ENCODE peak calls at places on chromosomes 6 and 20, in seven cellular contexts. Q is ascending aorta, O is WERI-Rb-1, V is left ventricle myocardium inferior, F is body of pancreas, D is hepatocyte, L is mesendoderm. M is an unnamed sample.

GRCh38 chr20:48698507-48699267 is 129.1 kb downstream of the PREX1 start:
- DNase-seq in Q (no peak), O (peak), V (no peak), F (no peak), D (no peak), L (peak), M (no peak)

GRCh38 chr20:58349586-58349985 is 39.4 kb upstream of the VAPB start:
- DNase-seq in Q (no peak), O (no peak), V (no peak), F (no peak), D (no peak), L (no peak), M (no peak)

GRCh38 chr6:117344444-117345291 is 79.3 kb downstream of the VGLL2 start:
- DNase-seq in Q (no peak), O (no peak), V (no peak), F (peak), D (no peak), L (no peak), M (no peak)

GRCh38 chr20:33481431-33481941 is 8.4 kb upstream of the CBFA2T2 start:
- DNase-seq in Q (no peak), O (no peak), V (no peak), F (no peak), D (no peak), L (no peak), M (no peak)

GRCh38 chr6:107709341-107709740 is 114.8 kb downstream of the SCML4 start:
- DNase-seq in Q (no peak), O (no peak), V (no peak), F (no peak), D (no peak), L (no peak), M (no peak)

GRCh38 chr20:19774086-19774933 is 16.3 kb downstream of the RIN2 start:
- DNase-seq in Q (no peak), O (no peak), V (no peak), F (no peak), D (no peak), L (peak), M (no peak)

GRCh38 chr6:31579546-31580445 is 2.4 kb downstream of the LTB start:
- DNase-seq in Q (no peak), O (no peak), V (no peak), F (no peak), D (no peak), L (no peak), M (no peak)

GRCh38 chr6:1763411-1763810 is 153.7 kb downstream of the FOXC1 start:
- DNase-seq in Q (no peak), O (no peak), V (no peak), F (no peak), D (no peak), L (no peak), M (no peak)

GRCh38 chr6:43774776-43775583 is 5.0 kb downstream of the VEGFA start:
- DNase-seq in Q (no peak), O (peak), V (peak), F (peak), D (peak), L (peak), M (no peak)

GRCh38 chr6:13338038-13338437 is 9.7 kb upstream of the TBC1D7 start:
- DNase-seq in Q (no peak), O (no peak), V (no peak), F (no peak), D (no peak), L (no peak), M (no peak)

GRCh38 chr6:121504227-121504626 is 68.8 kb downstream of the GJA1 start:
- DNase-seq in Q (no peak), O (no peak), V (no peak), F (no peak), D (peak), L (no peak), M (no peak)

GRCh38 chr20:19806806-19807691 is 49.0 kb downstream of the RIN2 start:
- DNase-seq in Q (no peak), O (no peak), V (no peak), F (peak), D (no peak), L (no peak), M (no peak)

GRCh38 chr6:107114872-107115694 is at the start of gene BEND3:
- DNase-seq in Q (no peak), O (peak), V (peak), F (peak), D (peak), L (peak), M (no peak)

GRCh38 chr6:15137086-15137485 is 108.8 kb upstream of the JARID2 start:
- DNase-seq in Q (no peak), O (no peak), V (no peak), F (no peak), D (no peak), L (no peak), M (no peak)

GRCh38 chr20:61727761-61728160 is 337.9 kb downstream of the TAF4 start:
- DNase-seq in Q (no peak), O (no peak), V (no peak), F (no peak), D (no peak), L (no peak), M (no peak)

GRCh38 chr20:8291873-8292272 is 159.8 kb downstream of the PLCB1 start:
- DNase-seq in Q (no peak), O (no peak), V (no peak), F (no peak), D (no peak), L (no peak), M (no peak)

GRCh38 chr6:108497883-108498282 is 62.8 kb upstream of the FOXO3 start:
- DNase-seq in Q (no peak), O (peak), V (no peak), F (peak), D (peak), L (peak), M (no peak)

GRCh38 chr20:58389324-58389967 is 417 bp downstream of the VAPB start:
- DNase-seq in Q (no peak), O (peak), V (peak), F (peak), D (peak), L (peak), M (no peak)

GRCh38 chr6:43247115-43247999 is 4.1 kb downstream of the TTBK1 start:
- DNase-seq in Q (no peak), O (peak), V (peak), F (peak), D (peak), L (peak), M (peak)

GRCh38 chr6:134317471-134318131 is at the start of gene SGK1:
- DNase-seq in Q (no peak), O (no peak), V (no peak), F (peak), D (peak), L (peak), M (peak)

GRCh38 chr6:139882234-139882633 is 507.8 kb upstream of the CITED2 start:
- DNase-seq in Q (no peak), O (peak), V (no peak), F (no peak), D (no peak), L (peak), M (no peak)

GRCh38 chr6:145539831-145540230 is 195.5 kb downstream of the EPM2A start:
- DNase-seq in Q (no peak), O (no peak), V (no peak), F (no peak), D (no peak), L (no peak), M (no peak)

GRCh38 chr6:145544031-145544430 is 191.3 kb downstream of the EPM2A start:
- DNase-seq in Q (no peak), O (no peak), V (no peak), F (peak), D (peak), L (no peak), M (no peak)

GRCh38 chr6:145544514-145544913 is 190.8 kb downstream of the EPM2A start:
- DNase-seq in Q (no peak), O (no peak), V (no peak), F (no peak), D (no peak), L (no peak), M (no peak)

GRCh38 chr6:145538996-145539395 is 196.3 kb downstream of the EPM2A start:
- DNase-seq in Q (no peak), O (no peak), V (no peak), F (no peak), D (no peak), L (no peak), M (no peak)

GRCh38 chr6:145540741-145541140 is 194.6 kb downstream of the EPM2A start:
- DNase-seq in Q (no peak), O (no peak), V (no peak), F (no peak), D (no peak), L (no peak), M (no peak)
- H3K27ac ChIP-seq in Q (no peak), O (no peak), V (no peak), F (no peak), D (no peak), L (no peak), M (no peak)

DNA sequence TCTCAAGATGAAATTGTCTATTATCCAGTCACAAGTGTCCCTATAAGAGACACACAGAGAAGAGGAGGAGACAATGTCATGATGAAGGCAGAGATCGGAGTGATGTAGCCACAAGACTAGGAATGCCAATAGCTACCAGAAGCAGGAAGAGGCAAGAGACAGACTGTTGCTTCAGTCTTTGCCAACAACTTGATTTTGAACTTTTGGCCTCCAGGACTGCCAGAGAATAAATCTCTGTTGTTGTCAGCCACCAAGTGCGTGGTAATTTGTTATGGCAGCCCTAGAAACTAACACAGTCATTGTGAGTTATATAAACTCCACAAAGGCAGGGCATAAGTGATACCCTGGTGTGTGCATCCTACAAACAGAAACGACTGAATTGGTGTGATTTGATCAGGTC is 517.0 kb downstream of the BTBD3 start:
- DNase-seq in Q (no peak), O (no peak), V (no peak), F (no peak), D (no peak), L (no peak), M (no peak)
- H3K27ac ChIP-seq in Q (no peak), O (no peak), V (no peak), F (no peak), D (peak), L (no peak), M (no peak)

DNA sequence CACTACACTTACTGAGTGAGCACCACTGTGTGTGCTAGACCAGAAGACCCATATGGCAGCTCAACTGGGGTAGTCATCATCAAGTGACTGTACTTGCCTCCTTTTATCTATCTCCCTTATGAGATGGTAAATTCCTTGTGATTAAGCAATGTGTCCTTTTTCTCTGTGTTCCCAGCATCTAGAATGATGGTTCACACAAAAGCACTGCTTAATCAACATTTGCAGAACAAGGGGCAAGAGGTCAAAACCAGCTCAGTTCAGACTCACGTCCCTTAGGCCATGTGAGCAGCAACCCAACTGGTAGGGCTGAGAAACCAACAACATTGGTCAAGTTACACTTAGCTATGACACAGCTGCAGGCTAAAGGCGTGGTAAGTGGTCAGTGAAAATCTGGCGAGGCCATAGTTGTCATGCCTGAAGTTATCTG is 10.0 kb downstream of the TRAM2 start:
- DNase-seq in Q (no peak), O (no peak), V (no peak), F (no peak), D (peak), L (peak), M (no peak)
- H3K27ac ChIP-seq in Q (peak), O (no peak), V (peak), F (no peak), D (peak), L (no peak), M (no peak)

DNA sequence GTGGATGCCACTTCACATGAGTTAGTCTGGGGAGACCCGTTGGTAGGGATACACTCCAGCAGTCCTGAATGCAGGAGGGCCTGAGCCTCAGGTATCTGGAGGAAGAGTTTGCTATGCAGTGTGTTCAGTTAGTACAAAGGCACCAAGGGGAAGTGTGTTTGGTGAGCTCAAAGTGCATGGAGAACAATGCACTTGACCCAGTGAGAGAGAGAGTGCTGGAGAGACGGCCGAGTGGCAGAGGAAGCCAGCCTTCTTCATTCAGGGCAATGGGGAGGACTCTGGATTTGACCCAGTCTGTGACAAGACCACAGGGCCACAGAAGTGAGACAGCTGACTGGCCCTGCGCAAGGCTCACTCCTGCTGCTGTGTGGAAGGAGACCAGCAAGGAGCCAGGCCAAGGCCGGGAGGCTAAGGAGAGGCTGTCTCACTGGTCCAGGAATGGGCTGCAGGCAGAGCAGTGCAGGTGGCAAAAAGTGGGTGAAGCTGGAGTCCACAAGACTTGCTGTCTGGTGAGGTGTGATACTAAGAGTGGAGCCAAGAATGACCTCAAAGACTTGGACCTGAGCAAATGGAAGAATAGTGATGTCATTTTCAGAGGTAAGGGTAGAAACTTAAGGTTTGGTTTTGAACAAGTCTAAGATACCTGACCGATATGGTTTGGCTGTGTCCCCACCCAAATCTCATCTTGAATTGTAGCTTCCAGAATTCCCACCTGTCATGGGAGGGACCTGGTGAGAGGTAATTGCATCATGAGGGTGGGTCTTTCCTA is 38.0 kb downstream of the PDE10A start:
- DNase-seq in Q (no peak), O (no peak), V (no peak), F (no peak), D (no peak), L (no peak), M (no peak)
- H3K27ac ChIP-seq in Q (no peak), O (no peak), V (no peak), F (no peak), D (no peak), L (no peak), M (no peak)

GRCh38 chr6:17706580-17707370 is at the start of gene NUP153:
- DNase-seq in Q (peak), O (peak), V (peak), F (peak), D (peak), L (peak), M (peak)

GRCh38 chr6:17703256-17703694 is 3.5 kb downstream of the NUP153 start:
- DNase-seq in Q (no peak), O (no peak), V (no peak), F (peak), D (peak), L (no peak), M (no peak)

GRCh38 chr6:17705428-17705777 is 1.3 kb downstream of the NUP153 start:
- DNase-seq in Q (no peak), O (no peak), V (no peak), F (peak), D (peak), L (peak), M (no peak)

GRCh38 chr6:17707371-17707651 is 586 bp upstream of the NUP153 start:
- DNase-seq in Q (no peak), O (no peak), V (no peak), F (no peak), D (no peak), L (no peak), M (no peak)

DNA sequence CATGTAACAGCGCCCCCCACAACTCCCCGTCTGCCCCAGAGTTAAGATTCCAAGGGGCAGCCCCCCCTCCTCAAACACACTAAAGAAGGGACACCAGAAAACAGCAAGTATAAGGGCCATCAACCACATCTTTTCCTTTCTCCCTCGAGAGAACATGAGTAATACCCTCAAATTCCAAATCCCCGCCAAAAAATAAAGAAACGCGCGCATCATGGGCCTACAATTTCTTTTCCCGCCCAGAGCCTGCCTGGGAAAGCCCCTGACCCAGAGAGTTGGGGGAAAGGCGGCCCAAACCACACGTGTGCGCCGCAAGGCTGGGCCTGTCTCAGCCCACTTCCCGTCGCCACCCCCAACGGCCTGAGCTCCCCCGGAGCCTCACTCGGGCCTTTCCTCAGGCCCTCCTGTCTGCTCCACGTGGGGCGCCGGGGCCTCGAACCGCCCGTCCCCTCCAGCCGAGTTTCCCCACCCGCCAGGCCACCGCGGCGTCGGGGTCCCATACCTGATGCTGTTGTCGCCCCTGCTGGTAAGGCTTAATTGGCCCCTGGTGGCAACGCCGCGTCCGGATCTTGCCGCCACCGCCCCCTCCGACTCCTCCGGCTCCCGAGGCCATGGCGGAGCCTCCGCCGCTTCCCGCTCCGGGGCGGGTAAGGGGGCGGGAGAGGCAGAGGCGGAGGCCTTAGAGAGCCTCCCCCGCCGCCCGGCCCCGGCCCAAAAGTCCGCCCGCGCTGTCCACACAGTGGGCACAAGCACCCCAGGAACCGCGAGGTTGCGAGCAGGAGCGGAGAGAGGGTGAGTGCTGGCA is 746 bp downstream of the NUP153 start:
- DNase-seq in Q (no peak), O (peak), V (peak), F (peak), D (peak), L (peak), M (peak)
- H3K27ac ChIP-seq in Q (peak), O (peak), V (peak), F (peak), D (peak), L (peak), M (peak)

GRCh38 chr6:125780540-125781306 is 10.0 kb upstream of the NCOA7 start:
- DNase-seq in Q (no peak), O (peak), V (peak), F (peak), D (peak), L (peak), M (no peak)
- H3K27ac ChIP-seq in Q (peak), O (peak), V (peak), F (peak), D (peak), L (no peak), M (peak)

GRCh38 chr20:45926731-45927070 is 7.8 kb upstream of the PCIF1 start:
- DNase-seq in Q (no peak), O (no peak), V (no peak), F (no peak), D (no peak), L (no peak), M (no peak)

GRCh38 chr20:45921618-45922189 is 9.7 kb upstream of the PLTP start:
- DNase-seq in Q (no peak), O (no peak), V (no peak), F (no peak), D (no peak), L (no peak), M (no peak)

GRCh38 chr20:45924391-45925261 is 9.9 kb upstream of the PCIF1 start:
- DNase-seq in Q (no peak), O (no peak), V (peak), F (peak), D (peak), L (no peak), M (no peak)

GRCh38 chr20:45927071-45927878 is 7.2 kb upstream of the PCIF1 start:
- DNase-seq in Q (no peak), O (no peak), V (no peak), F (no peak), D (no peak), L (no peak), M (no peak)

GRCh38 chr20:45925821-45926506 is 8.5 kb upstream of the PCIF1 start:
- DNase-seq in Q (no peak), O (no peak), V (no peak), F (no peak), D (no peak), L (no peak), M (no peak)
- H3K27ac ChIP-seq in Q (no peak), O (no peak), V (peak), F (no peak), D (peak), L (no peak), M (no peak)

GRCh38 chr20:652611-653109 is 340 bp downstream of the SRXN1 start:
- DNase-seq in Q (no peak), O (peak), V (no peak), F (peak), D (no peak), L (peak), M (no peak)

GRCh38 chr20:651713-652610 is 1.0 kb downstream of the SRXN1 start:
- DNase-seq in Q (no peak), O (no peak), V (no peak), F (no peak), D (peak), L (no peak), M (no peak)

GRCh38 chr20:650281-650680 is 2.7 kb downstream of the SRXN1 start:
- DNase-seq in Q (no peak), O (no peak), V (no peak), F (no peak), D (no peak), L (no peak), M (no peak)

GRCh38 chr20:653110-653589 is at the start of gene SRXN1:
- DNase-seq in Q (peak), O (peak), V (peak), F (peak), D (peak), L (peak), M (peak)

GRCh38 chr20:650954-651353 is 2.0 kb downstream of the SRXN1 start:
- DNase-seq in Q (no peak), O (no peak), V (no peak), F (no peak), D (no peak), L (no peak), M (no peak)
- H3K27ac ChIP-seq in Q (no peak), O (no peak), V (peak), F (no peak), D (no peak), L (no peak), M (no peak)